ENCODE peak calls at places on chromosomes 3 and 15, in ten cellular contexts. G, A, T, V, B, H, P, X, O and I are unnamed samples.

GRCh38 chr3:56197991-56198390 is 270.3 kb downstream of the ERC2 start:
- DNase-seq in G (no peak), A (no peak), T (no peak), V (no peak), B (no peak), H (no peak), P (no peak), X (no peak), O (no peak), I (no peak)

GRCh38 chr3:147370316-147370715 is 36.0 kb downstream of the ZIC4 start:
- DNase-seq in G (no peak), A (no peak), T (no peak), V (no peak), B (no peak), H (no peak), P (no peak), X (no peak), O (no peak), I (no peak)

GRCh38 chr3:177196473-177197040 is 725 bp downstream of the TBL1XR1 start:
- DNase-seq in G (peak), A (peak), T (peak), V (no peak), B (peak), H (no peak), P (peak), X (peak), O (peak), I (peak)

GRCh38 chr3:76523337-76523736 is 516.6 kb upstream of the ROBO2 start:
- DNase-seq in G (no peak), A (no peak), T (no peak), V (no peak), B (no peak), H (no peak), P (no peak), X (no peak), O (no peak), I (no peak)

GRCh38 chr15:49343546-49343945 is 79.5 kb upstream of the FGF7 start:
- DNase-seq in G (no peak), A (no peak), T (no peak), V (no peak), B (peak), H (no peak), P (no peak), X (no peak), O (no peak), I (no peak)

GRCh38 chr3:119669906-119670570 is 7.2 kb downstream of the COX17 start:
- DNase-seq in G (no peak), A (no peak), T (no peak), V (no peak), B (no peak), H (no peak), P (no peak), X (peak), O (no peak), I (no peak)

GRCh38 chr15:58425185-58425584 is 6.6 kb upstream of the LIPC start:
- DNase-seq in G (no peak), A (no peak), T (no peak), V (no peak), B (no peak), H (no peak), P (no peak), X (no peak), O (no peak), I (no peak)

GRCh38 chr15:63003836-63004610 is 38.5 kb upstream of the TPM1 start:
- DNase-seq in G (no peak), A (no peak), T (no peak), V (no peak), B (peak), H (peak), P (no peak), X (no peak), O (no peak), I (no peak)

GRCh38 chr3:132343018-132343612 is 25.9 kb downstream of the ACP3 start:
- DNase-seq in G (peak), A (no peak), T (peak), V (no peak), B (peak), H (peak), P (peak), X (peak), O (peak), I (peak)

GRCh38 chr3:155778441-155778840 is 27.6 kb downstream of the C3orf33 start:
- DNase-seq in G (no peak), A (no peak), T (no peak), V (no peak), B (no peak), H (no peak), P (no peak), X (peak), O (no peak), I (no peak)

GRCh38 chr15:43095243-43095642 is 10.6 kb downstream of the UBR1 start:
- DNase-seq in G (no peak), A (no peak), T (no peak), V (no peak), B (no peak), H (no peak), P (no peak), X (peak), O (no peak), I (no peak)

GRCh38 chr3:195224156-195224979 is 46.6 kb downstream of the XXYLT1 start:
- DNase-seq in G (no peak), A (no peak), T (peak), V (no peak), B (peak), H (no peak), P (peak), X (no peak), O (no peak), I (no peak)